ENCODE peak calls at places on chromosomes 12 and 14, in nine cellular contexts. R is foreskin melanocyte; Q is NCI-H2029 treated with DMSO at 0.1 percent for 48 hours; S is mucosa of descending colon; L is coronary artery; W is non-pigmented ciliary epithelial cell; E is progenitor cell of endocrine pancreas; Z is mammary epithelial cell; G is stimulated activated CD4-positive, alpha-beta T cell treated with anti-CD3 and anti-CD28 coated beads, Interleukin-12 subunit alpha, Interleukin-12 subunit beta, amount 100 ng/mL, for 48 hours. A is an unnamed sample.

GRCh38 chr14:106318700-106319099 is 792.3 kb downstream of the TMEM121 start:
- DNase-seq in R (no peak), Q (no peak), S (peak), L (no peak), W (no peak), E (no peak), Z (no peak), G (peak), A (no peak)

GRCh38 chr14:99327458-99328250 is 55.7 kb upstream of the BCL11B start:
- DNase-seq in R (peak), Q (no peak), S (no peak), L (peak), W (no peak), E (no peak), Z (peak), G (no peak), A (no peak)

GRCh38 chr14:61797304-61797703 is 35.1 kb downstream of the SNAPC1 start:
- DNase-seq in R (no peak), Q (no peak), S (no peak), L (no peak), W (no peak), E (no peak), Z (no peak), G (no peak), A (no peak)

GRCh38 chr12:90280564-90281058 is 572.0 kb upstream of the ATP2B1 start:
- DNase-seq in R (no peak), Q (no peak), S (no peak), L (no peak), W (no peak), E (no peak), Z (peak), G (peak), A (peak)

GRCh38 chr14:96940009-96940408 is 142.8 kb downstream of the VRK1 start:
- DNase-seq in R (no peak), Q (no peak), S (no peak), L (no peak), W (no peak), E (peak), Z (no peak), G (no peak), A (no peak)

GRCh38 chr12:56488041-56488955 is at the start of gene GLS2:
- DNase-seq in R (peak), Q (peak), S (peak), L (peak), W (peak), E (peak), Z (peak), G (peak), A (peak)

GRCh38 chr12:18700254-18700653 is 37.6 kb downstream of the PLCZ1 start:
- DNase-seq in R (no peak), Q (no peak), S (no peak), L (no peak), W (peak), E (no peak), Z (no peak), G (no peak), A (peak)

GRCh38 chr14:69153848-69154208 is 909 bp upstream of the DCAF5 start:
- DNase-seq in R (peak), Q (no peak), S (peak), L (no peak), W (no peak), E (no peak), Z (no peak), G (no peak), A (peak)

GRCh38 chr12:12384601-12385321 is 27.9 kb downstream of the BORCS5 start:
- DNase-seq in R (no peak), Q (no peak), S (no peak), L (no peak), W (no peak), E (no peak), Z (no peak), G (peak), A (no peak)